ENCODE peak calls at places on chromosomes 1 and 21, in six cellular contexts. Y is A549, L is adrenal gland, F is upper lobe of right lung, I is astrocyte of the spinal cord, E is pancreas. X is an unnamed sample.
A peak's percentile ranks its signal among the peaks of the same experiment; 100 is the strongest.

GRCh38 chr1:213570487-213570886 is 417.3 kb upstream of the PROX1 start:
- DNase-seq in I (no peak), F (no peak), Y (no peak), E (no peak), L (no peak), X (no peak)

GRCh38 chr1:220462756-220463155 is 65.2 kb upstream of the MARK1 start:
- DNase-seq in Y (no peak), F (no peak), L (no peak), E (no peak), I (no peak), X (no peak)

GRCh38 chr1:32105338-32105737 is 2.5 kb upstream of the KPNA6 start:
- DNase-seq in E (no peak), F (no peak), Y (no peak), L (no peak), I (no peak), X (no peak)

GRCh38 chr21:27464643-27465042 is 497.8 kb upstream of the ADAMTS5 start:
- DNase-seq in L (no peak), E (no peak), I (peak; percentile 17), F (no peak), Y (no peak), X (no peak)

GRCh38 chr1:1462318-1462966 is 9.1 kb upstream of the ATAD3B start:
- DNase-seq in Y (no peak), L (no peak), E (peak; percentile 65), I (no peak), F (peak; percentile 91), X (peak; percentile 55)

GRCh38 chr1:198676253-198676652 is 37.4 kb downstream of the PTPRC start:
- DNase-seq in Y (no peak), E (no peak), L (no peak), F (no peak), I (no peak), X (no peak)

GRCh38 chr1:167909691-167910180 is 4.2 kb downstream of the ADCY10 start:
- DNase-seq in L (no peak), F (no peak), Y (no peak), E (no peak), I (no peak), X (no peak)

GRCh38 chr1:236888903-236889302 is 93.8 kb downstream of the MTR start:
- DNase-seq in I (no peak), L (no peak), F (no peak), Y (no peak), E (no peak), X (no peak)

GRCh38 chr1:54220004-54220811 is 20.2 kb downstream of the MRPL37 start:
- DNase-seq in F (no peak), E (peak; percentile 76), Y (no peak), I (peak; percentile 40), L (peak; percentile 95), X (no peak)

GRCh38 chr1:34792868-34793727 is at the start of gene GJA4:
- DNase-seq in L (no peak), I (no peak), Y (no peak), F (no peak), E (no peak), X (no peak)

GRCh38 chr1:175129182-175129581 is 61.5 kb downstream of the TNN start:
- DNase-seq in E (no peak), Y (no peak), F (no peak), I (no peak), L (no peak), X (no peak)

GRCh38 chr1:85394130-85394529 is 70.8 kb downstream of the DDAH1 start:
- DNase-seq in E (no peak), F (no peak), Y (no peak), L (no peak), I (no peak), X (no peak)

GRCh38 chr1:92500552-92500951 is 13.8 kb upstream of the GFI1 start:
- DNase-seq in Y (no peak), L (no peak), F (no peak), I (no peak), E (no peak), X (no peak)

GRCh38 chr1:77412069-77412793 is 130.4 kb downstream of the AK5 start:
- DNase-seq in F (no peak), I (peak; percentile 42), L (peak; percentile 28), Y (peak; percentile 21), E (no peak), X (no peak)

GRCh38 chr1:160418483-160418882 is 18.1 kb downstream of the VANGL2 start:
- DNase-seq in F (no peak), L (no peak), I (no peak), E (no peak), Y (no peak), X (peak; percentile 6)

GRCh38 chr1:160415696-160416298 is 15.4 kb downstream of the VANGL2 start:
- DNase-seq in L (no peak), Y (no peak), E (no peak), I (no peak), F (no peak), X (peak; percentile 17)

GRCh38 chr1:160414836-160415235 is 14.5 kb downstream of the VANGL2 start:
- DNase-seq in I (no peak), E (no peak), L (no peak), F (no peak), Y (no peak), X (peak; percentile 21)

GRCh38 chr1:160413716-160414115 is 13.4 kb downstream of the VANGL2 start:
- DNase-seq in Y (no peak), I (no peak), L (no peak), E (no peak), F (no peak), X (peak; percentile 12)

GRCh38 chr1:160416369-160416768 is 16.0 kb downstream of the VANGL2 start:
- DNase-seq in I (peak; percentile 49), F (no peak), L (no peak), E (no peak), Y (peak; percentile 55), X (peak; percentile 50)
- TF ChIP-seq CTCF in I (peak; percentile 69), F (no peak), L (peak; percentile 22), E (no peak), Y (peak; percentile 50), X (peak; percentile 5)

GRCh38 chr1:29420196-29420595 is 183.9 kb downstream of the PTPRU start:
- DNase-seq in L (no peak), F (no peak), I (no peak), Y (no peak), E (no peak), X (no peak)
- TF ChIP-seq CTCF in L (no peak), F (no peak), I (no peak), Y (no peak), E (no peak), X (no peak)

DNA sequence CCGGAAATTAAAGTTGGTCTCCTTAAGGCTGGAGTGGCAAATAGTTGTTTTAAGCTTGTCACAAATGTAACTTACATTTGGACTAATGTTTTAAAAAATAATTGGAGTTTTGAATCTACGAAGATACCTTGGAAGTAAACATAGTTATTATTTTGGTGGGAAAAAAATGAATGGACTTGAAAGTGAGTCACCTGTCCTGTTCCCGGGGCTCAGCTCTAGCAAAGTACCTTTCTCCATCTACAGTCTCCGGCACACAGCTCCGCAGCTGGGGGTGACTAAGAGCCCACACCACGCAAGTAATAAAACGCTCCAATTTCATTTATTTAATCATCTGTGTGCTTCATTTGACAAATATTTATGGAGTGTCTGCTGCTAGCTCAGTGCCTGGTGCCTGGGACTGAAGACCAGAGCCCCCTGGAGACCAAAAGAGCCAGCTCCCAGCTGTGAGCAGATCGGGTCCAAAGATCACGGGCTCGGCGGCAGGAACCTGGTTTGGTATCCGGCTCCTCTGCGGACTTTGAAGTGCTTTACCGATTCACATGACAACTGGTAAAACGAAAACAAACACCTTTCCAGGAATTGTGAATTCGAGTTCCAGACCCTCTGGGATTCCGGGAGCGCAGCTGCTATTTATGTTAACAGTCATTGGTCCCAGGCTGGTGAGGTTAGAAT is 1.7 kb upstream of the RIPK4 start:
- DNase-seq in L (no peak), E (peak; percentile 87), Y (no peak), F (peak; percentile 67), I (peak; percentile 56), X (peak; percentile 35)
- TF ChIP-seq CTCF in L (no peak), E (no peak), Y (peak; percentile 35), F (peak; percentile 10), I (peak; percentile 56), X (no peak)

GRCh38 chr1:154014154-154014910 is 23.8 kb downstream of the RPS27 start:
- DNase-seq in E (no peak), Y (no peak), F (no peak), I (peak; percentile 19), L (peak; percentile 33), X (no peak)
- TF ChIP-seq CTCF in E (no peak), Y (no peak), F (no peak), I (no peak), L (peak; percentile 8), X (no peak)

GRCh38 chr1:157982111-157982510 is 11.3 kb upstream of the KIRREL1 start:
- DNase-seq in Y (no peak), L (no peak), E (no peak), I (no peak), F (no peak), X (no peak)
- TF ChIP-seq CTCF in Y (no peak), L (no peak), E (no peak), I (no peak), F (no peak), X (no peak)

DNA sequence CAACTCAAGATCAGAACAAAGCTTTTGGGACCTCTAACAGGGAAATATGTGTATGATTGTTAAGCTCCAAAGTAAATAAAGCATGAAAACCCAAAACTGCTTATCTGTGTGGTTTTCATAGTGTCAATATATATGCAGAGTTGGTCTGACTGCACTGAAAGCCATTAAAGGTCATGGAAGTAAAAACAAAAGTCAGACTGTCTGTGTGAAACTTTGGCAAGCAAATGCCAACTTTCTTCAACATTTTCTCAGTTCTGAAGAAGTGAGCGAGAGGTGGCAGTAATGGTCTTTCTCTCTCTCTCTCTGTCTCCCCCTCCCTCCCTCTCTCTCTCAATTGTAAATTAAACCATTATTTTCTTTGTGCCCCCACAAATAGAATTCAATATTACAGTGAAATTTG is 100.1 kb upstream of the S1PR1 start:
- DNase-seq in Y (no peak), I (peak; percentile 46), L (no peak), E (no peak), F (no peak), X (no peak)
- TF ChIP-seq CTCF in Y (no peak), I (peak; percentile 33), L (no peak), E (no peak), F (peak; percentile 11), X (peak; percentile 17)

X was measured in GM13976.